ENCODE peak calls at places on chromosomes 5 and 9, in ten cellular contexts. V is mesothelial cell of epicardium, C is astrocyte, P is fibroblast of pulmonary artery, Z is GM06990, E is HepG2, F is kidney, N is neural crest cell, B is AG09319, R is psoas muscle. O is an unnamed sample.

GRCh38 chr5:77301447-77301878 is 91.0 kb downstream of the PDE8B start:
- DNase-seq in Z (no peak), B (no peak), R (no peak), V (no peak), E (no peak), C (peak; percentile 40), N (no peak), P (peak; percentile 33), F (no peak), O (no peak)

GRCh38 chr9:22050924-22051323 is 41.8 kb upstream of the CDKN2B start:
- DNase-seq in Z (no peak), F (no peak), R (no peak), E (no peak), C (no peak), P (no peak), V (no peak), B (no peak), N (no peak), O (no peak)

GRCh38 chr9:31347082-31347617 is 1037.3 kb upstream of the ACO1 start:
- DNase-seq in B (no peak), E (no peak), F (no peak), V (no peak), N (no peak), C (no peak), P (peak; percentile 75), R (no peak), Z (no peak), O (no peak)

GRCh38 chr9:87594218-87594617 is 96.6 kb downstream of the DAPK1 start:
- DNase-seq in P (peak; percentile 41), C (peak; percentile 66), Z (no peak), F (no peak), R (no peak), E (no peak), V (no peak), B (no peak), N (no peak), O (no peak)

GRCh38 chr5:128551476-128551875 is 13.4 kb upstream of the FBN2 start:
- DNase-seq in P (no peak), N (no peak), Z (no peak), E (no peak), B (no peak), R (no peak), F (no peak), C (peak; percentile 47), V (no peak), O (no peak)

GRCh38 chr9:86943223-86943870 is 4.0 kb downstream of the GAS1 start:
- DNase-seq in C (no peak), E (peak; percentile 33), V (no peak), Z (no peak), B (no peak), F (no peak), N (no peak), P (peak; percentile 78), R (no peak), O (no peak)

GRCh38 chr5:51995773-51996306 is 612.6 kb downstream of the ISL1 start:
- DNase-seq in R (no peak), N (no peak), C (no peak), P (no peak), E (no peak), F (no peak), B (no peak), V (no peak), Z (no peak), O (no peak)

GRCh38 chr5:141382469-141383294 is at the start of gene PCDHGA7:
- DNase-seq in C (peak; percentile 30), N (no peak), Z (no peak), V (no peak), P (peak; percentile 70), F (no peak), R (no peak), B (no peak), E (no peak), O (no peak)

GRCh38 chr5:67695369-67695768 is 498.8 kb upstream of the CD180 start:
- DNase-seq in Z (no peak), E (no peak), C (no peak), F (no peak), V (no peak), N (no peak), B (no peak), R (no peak), P (no peak), O (no peak)

GRCh38 chr9:84670106-84670800 is 724 bp downstream of the NTRK2 start:
- DNase-seq in C (peak; percentile 2), Z (peak; percentile 9), F (peak; percentile 74), N (peak; percentile 25), V (peak; percentile 21), B (no peak), R (no peak), E (no peak), P (no peak), O (peak; percentile 46)

GRCh38 chr9:33159760-33160127 is 7.4 kb downstream of the B4GALT1 start:
- DNase-seq in E (no peak), Z (peak; percentile 66), B (no peak), N (no peak), C (peak; percentile 92), V (no peak), R (peak; percentile 55), F (no peak), P (peak; percentile 93), O (no peak)

GRCh38 chr9:134059661-134060395 is 8.0 kb downstream of the BRD3 start:
- DNase-seq in Z (peak; percentile 53), F (peak; percentile 66), P (no peak), C (no peak), R (peak; percentile 23), E (no peak), B (no peak), N (no peak), V (no peak), O (peak; percentile 31)
- TF ChIP-seq CTCF in Z (peak; percentile 3), F (no peak), P (no peak), C (no peak), R (no peak), E (no peak), B (no peak), N (no peak), V (no peak), O (no peak)

DNA sequence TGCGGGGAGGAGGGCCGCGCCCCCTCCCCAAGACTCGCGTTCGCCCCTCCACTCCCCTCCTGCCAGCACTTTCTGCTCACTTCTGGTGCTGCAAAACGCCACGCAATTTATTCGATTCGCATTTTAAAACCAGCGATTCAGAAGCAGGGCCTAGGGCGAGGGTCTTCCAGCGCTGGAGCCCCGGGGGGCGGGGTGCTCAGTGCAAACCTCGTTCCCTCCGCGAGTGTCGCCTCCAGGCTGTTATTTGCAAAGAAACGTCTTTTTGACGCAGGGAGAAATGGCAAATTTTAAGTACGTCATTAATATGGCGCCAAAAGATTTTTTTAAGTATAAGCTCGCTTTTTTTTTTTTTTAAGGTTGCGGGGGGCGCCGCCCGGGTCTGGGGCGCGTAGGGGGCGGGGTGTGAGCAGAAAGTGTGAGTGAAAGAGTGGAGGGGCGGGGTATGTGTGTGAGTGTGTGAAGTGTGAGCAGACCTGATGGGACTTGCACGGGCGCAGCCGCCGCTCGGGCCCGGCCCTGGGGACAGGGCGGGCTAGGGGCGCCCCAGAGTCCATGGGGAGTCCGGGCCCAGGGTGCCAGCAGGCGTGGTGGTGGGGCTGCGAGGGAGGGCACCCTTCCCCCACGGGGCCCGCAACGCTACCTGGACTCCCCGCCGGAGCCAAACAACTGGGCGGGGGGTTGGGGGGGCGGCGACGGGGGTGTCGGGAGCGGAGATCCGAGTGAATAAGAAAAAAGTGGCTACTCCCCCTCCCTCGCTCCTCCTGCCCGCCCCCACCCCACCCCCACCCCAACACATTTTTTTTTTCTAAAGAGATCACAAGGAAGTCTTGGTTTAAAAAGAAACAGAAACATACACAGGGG is at the start of gene JADE2:
- DNase-seq in V (peak; percentile 45), R (peak; percentile 74), B (no peak), P (peak; percentile 81), N (peak; percentile 28), C (peak; percentile 56), Z (peak; percentile 87), F (peak; percentile 95), E (peak; percentile 40), O (peak; percentile 44)
- TF ChIP-seq CTCF in V (no peak), R (no peak), B (no peak), P (peak; percentile 3), N (no peak), C (no peak), Z (no peak), F (peak; percentile 8), E (no peak), O (no peak)

GRCh38 chr9:12699529-12699928 is 6.3 kb downstream of the TYRP1 start:
- DNase-seq in R (no peak), B (no peak), V (no peak), P (peak; percentile 86), F (no peak), Z (no peak), N (no peak), C (peak; percentile 33), E (no peak), O (no peak)
- TF ChIP-seq CTCF in R (no peak), B (peak; percentile 40), V (peak; percentile 45), P (peak; percentile 67), F (peak; percentile 13), Z (no peak), N (peak; percentile 53), C (peak; percentile 45), E (no peak), O (peak; percentile 50)

DNA sequence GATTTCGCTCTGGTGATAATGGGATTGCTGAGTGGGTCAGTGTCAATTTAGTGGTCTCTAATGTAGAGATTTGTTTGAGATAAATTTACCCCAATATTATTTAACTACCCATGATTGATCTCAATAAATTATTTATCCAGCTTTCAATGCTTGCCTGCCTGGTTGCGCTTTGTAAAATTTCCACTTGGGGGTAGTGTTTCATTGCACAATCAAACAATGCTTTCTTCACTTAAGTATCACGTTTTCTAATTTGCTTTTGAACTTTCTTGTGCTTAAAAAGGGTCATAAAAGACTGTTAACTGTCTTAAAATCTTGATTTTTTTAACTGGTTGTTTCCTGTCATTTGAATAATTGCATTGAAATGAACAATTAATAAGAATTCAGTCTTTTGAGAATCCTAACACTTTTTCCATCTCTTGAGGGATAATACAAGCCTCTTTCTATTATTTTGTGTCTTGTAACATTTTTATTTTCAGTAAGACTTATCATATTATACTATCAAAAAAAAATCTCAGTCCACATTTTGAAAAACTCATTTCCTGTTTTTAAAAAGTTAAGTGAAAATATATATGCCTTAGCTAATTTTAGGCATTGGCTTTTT is 18.7 kb downstream of the HSD17B4 start:
- DNase-seq in V (no peak), R (no peak), P (peak; percentile 69), B (no peak), C (peak; percentile 26), N (no peak), E (peak; percentile 8), F (no peak), Z (peak; percentile 13), O (no peak)
- TF ChIP-seq CTCF in V (peak; percentile 63), R (peak; percentile 33), P (peak; percentile 77), B (peak; percentile 62), C (peak; percentile 91), N (peak; percentile 78), E (peak; percentile 61), F (peak; percentile 34), Z (peak; percentile 67), O (peak; percentile 71)

DNA sequence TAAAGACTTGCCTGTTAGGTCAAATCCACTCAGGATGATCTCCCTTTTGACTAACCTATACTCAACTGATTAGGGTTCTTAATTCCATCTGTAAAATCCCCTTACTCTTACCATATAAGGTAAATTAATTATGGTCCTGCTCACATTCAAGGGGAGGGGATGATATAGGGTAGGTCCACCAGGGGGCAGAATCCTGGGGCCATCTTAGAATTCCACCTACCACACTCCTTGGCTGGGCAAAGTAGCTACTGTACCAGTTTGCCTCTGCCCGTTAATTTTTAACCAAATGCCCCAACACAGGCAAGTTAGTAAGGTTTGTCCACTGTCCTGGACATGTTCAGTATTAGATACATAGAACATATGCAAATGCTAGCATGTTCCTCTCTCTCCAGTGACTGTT is 262.4 kb downstream of the SEMA5A start:
- DNase-seq in N (no peak), P (no peak), F (no peak), B (no peak), V (no peak), C (no peak), Z (no peak), R (no peak), E (no peak), O (no peak)
- TF ChIP-seq CTCF in N (no peak), P (no peak), F (peak; percentile 1), B (no peak), V (no peak), C (peak; percentile 2), Z (no peak), R (no peak), E (no peak), O (no peak)

O was measured in glutamatergic neuron.